ENCODE peak calls at places on chromosomes 2 and 18, in four cellular contexts. X, O, R and Z are unnamed samples.

GRCh38 chr18:74139888-74140287 is 7.7 kb downstream of the FBXO15 start:
- DNase-seq in R (peak), X (no peak), O (no peak), Z (peak)

GRCh38 chr2:154995332-154995731 is 296.8 kb downstream of the KCNJ3 start:
- DNase-seq in X (no peak), O (no peak), R (no peak), Z (no peak)

GRCh38 chr2:18066894-18067293 is 188.4 kb downstream of the KCNS3 start:
- DNase-seq in X (no peak), O (no peak), R (no peak), Z (no peak)

GRCh38 chr18:38243291-38243690 is 677.7 kb upstream of the CELF4 start:
- DNase-seq in X (no peak), O (no peak), R (no peak), Z (no peak)

GRCh38 chr2:231684314-231685223 is 23.8 kb upstream of the PTMA start:
- DNase-seq in X (no peak), O (no peak), R (no peak), Z (no peak)

GRCh38 chr2:111923271-111923670 is 24.9 kb downstream of the MERTK start:
- DNase-seq in X (no peak), R (no peak), O (no peak), Z (no peak)

GRCh38 chr18:12036201-12036751 is 55.0 kb downstream of the IMPA2 start:
- DNase-seq in X (no peak), R (no peak), O (no peak), Z (no peak)

GRCh38 chr2:233247744-233248143 is 3.7 kb upstream of the ATG16L1 start:
- DNase-seq in X (no peak), R (no peak), O (no peak), Z (peak)

GRCh38 chr2:16400127-16400623 is 265.5 kb downstream of the CYRIA start:
- DNase-seq in X (no peak), O (no peak), R (no peak), Z (no peak)

GRCh38 chr2:39913648-39914456 is 134.8 kb upstream of the THUMPD2 start:
- DNase-seq in R (peak), O (no peak), X (no peak), Z (peak)

GRCh38 chr2:146661494-146662096 is 1183.2 kb upstream of the ACVR2A start:
- DNase-seq in R (no peak), X (no peak), O (no peak), Z (peak)

GRCh38 chr2:85954192-85954900 is 65.6 kb upstream of the ST3GAL5 start:
- DNase-seq in X (no peak), O (no peak), R (no peak), Z (no peak)

GRCh38 chr2:61855178-61855523 is 1.3 kb upstream of the FAM161A start:
- DNase-seq in R (no peak), X (peak), O (no peak), Z (no peak)

GRCh38 chr2:145654746-145655145 is 1134.8 kb upstream of the ZEB2 start:
- DNase-seq in X (no peak), R (no peak), O (no peak), Z (no peak)

GRCh38 chr18:9708882-9709877 is 1.1 kb downstream of the RAB31 start:
- DNase-seq in O (no peak), R (no peak), X (peak), Z (no peak)

GRCh38 chr2:217832115-217832514 is 170.7 kb downstream of the TNS1 start:
- DNase-seq in R (no peak), X (no peak), O (no peak), Z (no peak)

GRCh38 chr2:217830061-217830460 is 172.7 kb downstream of the TNS1 start:
- DNase-seq in R (no peak), O (no peak), X (no peak), Z (no peak)

GRCh38 chr2:217830807-217831206 is 172.0 kb downstream of the TNS1 start:
- DNase-seq in O (no peak), R (no peak), X (no peak), Z (no peak)

GRCh38 chr2:217832987-217833386 is 169.8 kb downstream of the TNS1 start:
- DNase-seq in R (no peak), O (no peak), X (no peak), Z (no peak)

GRCh38 chr2:217831306-217831705 is 171.5 kb downstream of the TNS1 start:
- DNase-seq in R (no peak), O (no peak), X (no peak), Z (no peak)
- H3K27ac ChIP-seq in R (no peak), O (no peak), X (no peak), Z (no peak)

GRCh38 chr2:238523158-238524110 is 96.7 kb downstream of the ASB1 start:
- DNase-seq in R (no peak), O (no peak), X (peak), Z (no peak)
- TF ChIP-seq CTCF in R (peak), O (peak), X (peak), Z (no peak)

GRCh38 chr2:224523626-224524577 is 61.3 kb downstream of the CUL3 start:
- DNase-seq in R (no peak), X (no peak), O (no peak), Z (no peak)
- H3K27ac ChIP-seq in R (no peak), X (no peak), O (no peak), Z (no peak)

GRCh38 chr18:54949588-54949987 is 9.7 kb downstream of the CCDC68 start:
- DNase-seq in X (no peak), R (no peak), O (no peak), Z (no peak)

GRCh38 chr18:54948350-54948837 is 10.9 kb downstream of the CCDC68 start:
- DNase-seq in O (no peak), R (no peak), X (no peak), Z (no peak)

GRCh38 chr18:54947115-54947514 is 12.1 kb downstream of the CCDC68 start:
- DNase-seq in O (no peak), R (no peak), X (no peak), Z (no peak)

GRCh38 chr18:54946149-54946581 is 13.1 kb downstream of the CCDC68 start:
- DNase-seq in O (no peak), R (peak), X (no peak), Z (peak)

GRCh38 chr18:54950221-54950620 is 9.0 kb downstream of the CCDC68 start:
- DNase-seq in O (no peak), X (no peak), R (no peak), Z (no peak)
- TF ChIP-seq CTCF in O (no peak), X (no peak), R (no peak), Z (no peak)

GRCh38 chr18:48989304-48990284 is 38.8 kb upstream of the SMAD7 start:
- DNase-seq in X (no peak), O (no peak), R (no peak), Z (no peak)
- H3K27ac ChIP-seq in X (no peak), O (no peak), R (no peak), Z (peak)

DNA sequence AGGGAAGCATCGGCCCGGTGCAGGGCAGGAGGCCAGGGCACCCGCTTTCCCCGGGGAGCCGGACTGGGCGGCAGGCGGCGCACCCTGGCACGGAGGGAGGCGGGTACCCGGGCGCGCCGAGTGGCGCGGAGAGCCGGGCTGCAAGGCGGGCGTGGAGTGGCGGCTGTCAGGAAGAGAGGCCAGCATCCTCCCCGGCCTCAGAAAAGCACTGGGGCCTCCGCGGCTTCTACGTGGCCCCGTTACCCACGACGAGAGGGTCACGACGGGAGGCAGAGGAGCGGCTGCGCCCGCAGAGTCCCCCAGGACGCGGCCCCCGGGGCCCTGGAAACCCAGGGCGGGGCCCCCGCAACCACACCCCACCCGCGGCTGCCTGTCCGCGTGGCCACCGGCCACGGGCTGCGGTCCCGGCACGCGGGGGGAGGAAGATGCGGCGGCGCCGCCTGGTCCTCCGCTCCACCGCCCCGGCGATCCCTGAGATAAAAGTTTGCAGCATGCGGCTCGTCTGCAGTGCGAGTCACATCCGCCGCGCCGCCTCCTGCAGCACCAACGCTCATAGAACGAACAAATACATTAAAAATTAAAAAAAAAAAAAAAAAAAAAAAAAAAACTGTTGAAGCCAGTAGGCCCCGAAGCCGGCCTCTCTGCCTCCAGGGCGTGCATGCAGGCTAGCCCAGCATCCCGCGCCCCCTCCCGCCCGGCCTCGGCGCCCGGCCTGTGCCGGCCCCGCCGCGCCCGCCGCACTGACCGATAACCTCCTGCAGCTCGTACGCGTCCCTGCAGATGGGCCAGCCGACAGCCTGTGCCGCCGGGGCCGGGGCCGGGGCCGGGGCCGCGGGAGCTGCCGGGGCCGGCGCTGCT is 683 bp downstream of the STK39 start:
- DNase-seq in O (peak), R (peak), X (peak), Z (peak)
- TF ChIP-seq CTCF in O (no peak), R (peak), X (peak), Z (peak)

DNA sequence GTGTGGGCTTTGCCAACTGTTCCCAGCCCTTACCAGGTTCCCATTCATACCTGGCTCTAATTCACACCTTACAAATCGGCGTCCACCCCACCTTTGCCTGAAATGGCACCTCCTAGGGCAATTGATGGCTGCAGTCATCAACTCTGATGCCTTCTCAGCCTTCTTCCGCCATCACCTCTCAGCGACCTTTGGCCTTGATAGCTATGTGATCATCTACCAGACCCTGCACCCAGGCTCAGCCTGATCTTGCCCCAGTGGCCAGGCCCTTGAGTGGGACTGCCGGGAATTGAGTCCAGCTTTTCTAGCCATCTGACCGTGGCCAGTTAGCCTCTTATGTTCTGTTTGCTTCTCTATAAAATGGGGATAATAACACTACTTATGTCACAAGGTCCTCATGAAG is 32.5 kb downstream of the PSD4 start:
- DNase-seq in X (no peak), R (no peak), O (no peak), Z (no peak)
- H3K27ac ChIP-seq in X (no peak), R (no peak), O (no peak), Z (peak)

GRCh38 chr2:59932341-59932740 is 621.1 kb downstream of the BCL11A start:
- DNase-seq in O (no peak), X (no peak), R (no peak), Z (no peak)
- TF ChIP-seq CTCF in O (no peak), X (no peak), R (no peak), Z (no peak)

GRCh38 chr2:70090706-70091334 is 3.5 kb downstream of the PCBP1 start:
- DNase-seq in R (no peak), X (no peak), O (no peak), Z (no peak)

GRCh38 chr2:70089220-70089945 is 2.1 kb downstream of the PCBP1 start:
- DNase-seq in X (no peak), R (no peak), O (no peak), Z (no peak)

GRCh38 chr2:70089946-70090523 is 2.8 kb downstream of the PCBP1 start:
- DNase-seq in R (no peak), X (no peak), O (no peak), Z (no peak)

GRCh38 chr2:70091364-70091763 is 4.1 kb downstream of the PCBP1 start:
- DNase-seq in R (no peak), O (no peak), X (no peak), Z (no peak)

GRCh38 chr2:70091816-70092215 is 4.5 kb downstream of the PCBP1 start:
- DNase-seq in O (no peak), X (no peak), R (no peak), Z (no peak)
- H3K27ac ChIP-seq in O (no peak), X (peak), R (no peak), Z (no peak)

GRCh38 chr2:131148426-131148825 is 43.3 kb downstream of the PLEKHB2 start:
- DNase-seq in X (no peak), O (no peak), R (no peak), Z (no peak)
- TF ChIP-seq CTCF in X (no peak), O (no peak), R (no peak), Z (no peak)